ENCODE peak calls at places on chromosomes 7 and 10, in five cellular contexts. One of them, this sample, is unnamed.
A peak's percentile ranks its signal among the peaks of the same experiment; 100 is the strongest.

GRCh38 chr10:61903991-61904350 is 2.5 kb downstream of the ARID5B start:
- DNase-seq in C1 segment of cervical spinal cord: no peak
- DNase-seq in cortex of kidney: no peak
- DNase-seq in HuH-7: no peak
- DNase-seq in foreskin melanocyte: no peak
- DNase-seq in this sample: no peak

GRCh38 chr7:4951903-4952636 is 6.9 kb downstream of the MMD2 start:
- DNase-seq in cortex of kidney: no peak
- DNase-seq in HuH-7: no peak
- DNase-seq in C1 segment of cervical spinal cord: no peak
- DNase-seq in foreskin melanocyte: no peak
- DNase-seq in this sample: peak; percentile 29

GRCh38 chr10:103598654-103599115 is 105.2 kb downstream of the NEURL1 start:
- DNase-seq in HuH-7: peak; percentile 98
- DNase-seq in foreskin melanocyte: peak; percentile 73
- DNase-seq in C1 segment of cervical spinal cord: peak; percentile 74
- DNase-seq in cortex of kidney: no peak
- DNase-seq in this sample: peak; percentile 70

GRCh38 chr7:22397981-22398380 is 41.0 kb upstream of the RAPGEF5 start:
- DNase-seq in foreskin melanocyte: no peak
- DNase-seq in cortex of kidney: no peak
- DNase-seq in C1 segment of cervical spinal cord: no peak
- DNase-seq in HuH-7: no peak
- DNase-seq in this sample: no peak

GRCh38 chr7:81583882-81584533 is 185.8 kb downstream of the HGF start:
- DNase-seq in C1 segment of cervical spinal cord: no peak
- DNase-seq in HuH-7: no peak
- DNase-seq in foreskin melanocyte: no peak
- DNase-seq in cortex of kidney: no peak
- DNase-seq in this sample: no peak

GRCh38 chr7:45663167-45663921 is 89.2 kb downstream of the ADCY1 start:
- DNase-seq in cortex of kidney: no peak
- DNase-seq in HuH-7: peak; percentile 74
- DNase-seq in foreskin melanocyte: no peak
- DNase-seq in C1 segment of cervical spinal cord: no peak
- DNase-seq in this sample: no peak

GRCh38 chr10:93071177-93071472 is 2.6 kb upstream of the CYP26A1 start:
- DNase-seq in cortex of kidney: no peak
- DNase-seq in C1 segment of cervical spinal cord: no peak
- DNase-seq in HuH-7: no peak
- DNase-seq in foreskin melanocyte: no peak
- DNase-seq in this sample: no peak

GRCh38 chr7:11485626-11486025 is 346.4 kb downstream of the THSD7A start:
- DNase-seq in cortex of kidney: no peak
- DNase-seq in HuH-7: no peak
- DNase-seq in foreskin melanocyte: peak; percentile 81
- DNase-seq in C1 segment of cervical spinal cord: no peak
- DNase-seq in this sample: no peak

GRCh38 chr10:15658099-15658702 is 61.5 kb downstream of the ITGA8 start:
- DNase-seq in HuH-7: no peak
- DNase-seq in C1 segment of cervical spinal cord: no peak
- DNase-seq in cortex of kidney: no peak
- DNase-seq in foreskin melanocyte: no peak
- DNase-seq in this sample: no peak

GRCh38 chr10:30386801-30387588 is 37.9 kb upstream of the MTPAP start:
- DNase-seq in foreskin melanocyte: no peak
- DNase-seq in HuH-7: no peak
- DNase-seq in C1 segment of cervical spinal cord: no peak
- DNase-seq in cortex of kidney: no peak
- DNase-seq in this sample: no peak